ENCODE peak calls at places on chromosomes 13 and 19, in seven cellular contexts. Y is astrocyte, R is brain microvascular endothelial cell, B is frontal cortex, J is epithelial cell of esophagus, C is pulmonary artery endothelial cell, E is IMR-90. M is an unnamed sample.

GRCh38 chr13:90068658-90069057 is 1278.8 kb upstream of the MIR17HG start:
- DNase-seq in E (no peak), B (no peak), Y (no peak), C (no peak), J (no peak), R (no peak), M (no peak)

GRCh38 chr19:24054044-24054935 is 32.7 kb upstream of the ZNF254 start:
- DNase-seq in B (no peak), E (peak), R (peak), C (no peak), J (peak), Y (peak), M (peak)

GRCh38 chr19:55479045-55479444 is 2.6 kb downstream of the ZNF628 start:
- DNase-seq in C (no peak), E (no peak), B (no peak), Y (no peak), R (no peak), J (no peak), M (no peak)

GRCh38 chr13:49890376-49890775 is 45.8 kb downstream of the SPRYD7 start:
- DNase-seq in E (no peak), Y (no peak), B (no peak), R (no peak), C (no peak), J (no peak), M (no peak)

GRCh38 chr13:100392709-100393630 is 195.6 kb downstream of the GGACT start:
- DNase-seq in J (peak), E (peak), Y (peak), C (peak), B (peak), R (peak), M (peak)

GRCh38 chr19:6450166-6450565 is 9.4 kb downstream of the SLC25A23 start:
- DNase-seq in R (no peak), Y (no peak), J (no peak), E (no peak), B (no peak), C (no peak), M (no peak)

GRCh38 chr13:108974686-108975085 is 345.3 kb downstream of the MYO16 start:
- DNase-seq in J (no peak), R (no peak), C (no peak), Y (no peak), B (no peak), E (no peak), M (no peak)

GRCh38 chr19:6761053-6761676 is 6.1 kb downstream of the SH2D3A start:
- DNase-seq in C (no peak), Y (no peak), B (no peak), R (no peak), E (no peak), J (no peak), M (no peak)

GRCh38 chr13:74068471-74068870 is 65.7 kb downstream of the KLF12 start:
- DNase-seq in B (no peak), Y (no peak), E (no peak), R (no peak), J (no peak), C (no peak), M (no peak)

GRCh38 chr13:50156140-50156539 is 140.9 kb downstream of the KCNRG start:
- DNase-seq in C (no peak), J (peak), B (no peak), E (peak), R (peak), Y (peak), M (no peak)

GRCh38 chr19:30227661-30228112 is 144.5 kb upstream of the ZNF536 start:
- DNase-seq in Y (peak), J (peak), B (peak), E (peak), R (peak), C (no peak), M (no peak)

GRCh38 chr13:99639126-99639525 is 137.9 kb downstream of the TM9SF2 start:
- DNase-seq in J (no peak), E (no peak), C (no peak), R (no peak), Y (no peak), B (no peak), M (no peak)

GRCh38 chr13:76703621-76704020 is 182.6 kb downstream of the KCTD12 start:
- DNase-seq in C (no peak), E (peak), Y (no peak), J (no peak), B (no peak), R (no peak), M (no peak)

GRCh38 chr19:45994456-45994988 is 745 bp upstream of the CCDC61 start:
- DNase-seq in J (peak), B (no peak), R (no peak), E (no peak), C (no peak), Y (no peak), M (no peak)